ENCODE peak calls at places on chromosomes 13 and 19, in four cellular contexts. One of them, this sample, is unnamed.

GRCh38 chr19:51760811-51761356 is at the start of gene FPR2:
- DNase-seq in BJ: no peak
- DNase-seq in foreskin fibroblast: no peak
- DNase-seq in psoas muscle: no peak
- DNase-seq in this sample: no peak

GRCh38 chr19:46958542-46958941 is 61.1 kb upstream of the NPAS1 start:
- DNase-seq in foreskin fibroblast: peak
- DNase-seq in psoas muscle: no peak
- DNase-seq in BJ: peak
- DNase-seq in this sample: no peak

GRCh38 chr19:50657222-50657669 is 8.0 kb downstream of the C19orf81 start:
- DNase-seq in foreskin fibroblast: no peak
- DNase-seq in psoas muscle: no peak
- DNase-seq in BJ: no peak
- DNase-seq in this sample: no peak

GRCh38 chr13:72757792-72758535 is 23.7 kb downstream of the DIS3 start:
- DNase-seq in BJ: no peak
- DNase-seq in psoas muscle: no peak
- DNase-seq in foreskin fibroblast: no peak
- DNase-seq in this sample: no peak

GRCh38 chr13:67071918-67072598 is 158.1 kb downstream of the PCDH9 start:
- DNase-seq in BJ: no peak
- DNase-seq in foreskin fibroblast: no peak
- DNase-seq in psoas muscle: no peak
- DNase-seq in this sample: no peak

GRCh38 chr13:95494082-95494681 is 58.3 kb upstream of the CLDN10 start:
- DNase-seq in psoas muscle: no peak
- DNase-seq in BJ: peak
- DNase-seq in foreskin fibroblast: peak
- DNase-seq in this sample: peak

GRCh38 chr19:58182577-58182988 is 278 bp upstream of the ZNF274 start:
- DNase-seq in BJ: no peak
- DNase-seq in foreskin fibroblast: no peak
- DNase-seq in psoas muscle: no peak
- DNase-seq in this sample: peak

GRCh38 chr13:99067160-99067985 is 89.5 kb upstream of the DOCK9 start:
- DNase-seq in foreskin fibroblast: peak
- DNase-seq in psoas muscle: no peak
- DNase-seq in BJ: peak
- DNase-seq in this sample: peak

GRCh38 chr13:35475131-35475959 is 1.1 kb downstream of the MAB21L1 start:
- DNase-seq in foreskin fibroblast: peak
- DNase-seq in psoas muscle: peak
- DNase-seq in BJ: no peak
- DNase-seq in this sample: no peak

GRCh38 chr13:31913459-31913858 is 118.1 kb upstream of the FRY start:
- DNase-seq in psoas muscle: no peak
- DNase-seq in foreskin fibroblast: peak
- DNase-seq in BJ: no peak
- DNase-seq in this sample: peak

GRCh38 chr13:103758222-103758621 is 692.0 kb upstream of the SLC10A2 start:
- DNase-seq in BJ: no peak
- DNase-seq in psoas muscle: no peak
- DNase-seq in foreskin fibroblast: no peak
- DNase-seq in this sample: no peak

GRCh38 chr13:63517376-63517775 is 2101.7 kb upstream of the PCDH20 start:
- DNase-seq in foreskin fibroblast: peak
- DNase-seq in psoas muscle: no peak
- DNase-seq in BJ: peak
- DNase-seq in this sample: peak

GRCh38 chr19:49878744-49879070 is 1.2 kb downstream of the TBC1D17 start:
- DNase-seq in BJ: no peak
- DNase-seq in psoas muscle: no peak
- DNase-seq in foreskin fibroblast: no peak
- DNase-seq in this sample: no peak

GRCh38 chr19:9849786-9850185 is 14.7 kb downstream of the PIN1 start:
- DNase-seq in foreskin fibroblast: no peak
- DNase-seq in BJ: no peak
- DNase-seq in psoas muscle: no peak
- DNase-seq in this sample: no peak

GRCh38 chr13:112883241-112883945 is 85.6 kb upstream of the MCF2L start:
- DNase-seq in psoas muscle: no peak
- DNase-seq in BJ: no peak
- DNase-seq in foreskin fibroblast: no peak
- DNase-seq in this sample: no peak

GRCh38 chr19:41872775-41873647 is 4.1 kb upstream of the CD79A start:
- DNase-seq in BJ: no peak
- DNase-seq in psoas muscle: peak
- DNase-seq in foreskin fibroblast: peak
- DNase-seq in this sample: no peak

GRCh38 chr19:8028951-8029491 is 23.5 kb upstream of the CCL25 start:
- DNase-seq in BJ: no peak
- DNase-seq in foreskin fibroblast: no peak
- DNase-seq in psoas muscle: no peak
- DNase-seq in this sample: no peak

GRCh38 chr19:49222528-49222927 is 64.9 kb downstream of the TRPM4 start:
- DNase-seq in foreskin fibroblast: no peak
- DNase-seq in psoas muscle: no peak
- DNase-seq in BJ: no peak
- DNase-seq in this sample: no peak

GRCh38 chr19:48596237-48596636 is 10.3 kb upstream of the SPACA4 start:
- DNase-seq in psoas muscle: no peak
- DNase-seq in BJ: no peak
- DNase-seq in foreskin fibroblast: no peak
- DNase-seq in this sample: no peak

GRCh38 chr19:43777163-43777700 is 3.5 kb downstream of the KCNN4 start:
- DNase-seq in BJ: no peak
- DNase-seq in foreskin fibroblast: no peak
- DNase-seq in psoas muscle: no peak
- DNase-seq in this sample: no peak

GRCh38 chr19:49150106-49150943 is 4.9 kb downstream of the HRC start:
- DNase-seq in psoas muscle: peak
- DNase-seq in foreskin fibroblast: peak
- DNase-seq in BJ: no peak
- DNase-seq in this sample: peak

DNA sequence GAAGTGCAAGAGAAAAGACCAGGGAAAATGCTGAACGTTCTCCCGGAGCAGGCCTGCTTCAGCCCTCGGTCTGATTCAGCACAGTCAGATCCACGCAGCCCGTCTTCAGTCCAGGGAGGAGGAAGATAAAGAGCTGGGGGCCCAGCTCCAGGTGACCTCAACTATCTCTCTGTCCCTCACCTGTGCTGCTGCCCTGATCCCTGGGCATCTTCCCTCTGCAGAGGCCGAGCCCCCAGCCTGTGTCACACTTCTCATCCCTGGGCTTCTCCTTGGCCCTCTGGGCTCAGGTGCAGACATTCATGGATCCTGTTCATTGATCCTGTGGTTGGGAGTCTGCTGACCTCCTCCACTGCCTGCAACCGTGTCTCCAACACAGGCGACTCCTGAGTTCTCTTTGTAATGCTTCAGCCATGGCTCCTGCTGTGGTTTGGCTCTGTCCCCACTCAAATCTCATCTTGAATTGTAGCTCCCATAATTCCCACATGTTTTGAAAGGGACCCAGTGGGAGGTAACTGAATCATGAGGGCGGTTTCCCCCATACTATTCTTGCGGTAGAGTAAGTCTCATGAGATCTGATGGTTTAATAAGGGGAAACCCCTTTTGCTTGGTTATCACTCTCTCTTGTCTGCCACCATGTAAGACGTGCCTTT is 27.9 kb downstream of the COL4A2 start:
- DNase-seq in foreskin fibroblast: no peak
- DNase-seq in BJ: no peak
- DNase-seq in psoas muscle: no peak
- DNase-seq in this sample: no peak
- H3K4me3 ChIP-seq in foreskin fibroblast: no peak
- H3K4me3 ChIP-seq in BJ: no peak
- H3K4me3 ChIP-seq in psoas muscle: no peak
- H3K4me3 ChIP-seq in this sample: no peak

GRCh38 chr13:97245011-97245410 is 22.9 kb downstream of the MBNL2 start:
- DNase-seq in foreskin fibroblast: no peak
- DNase-seq in BJ: no peak
- DNase-seq in psoas muscle: no peak
- DNase-seq in this sample: no peak

GRCh38 chr13:97241761-97242160 is 19.6 kb downstream of the MBNL2 start:
- DNase-seq in psoas muscle: no peak
- DNase-seq in BJ: no peak
- DNase-seq in foreskin fibroblast: no peak
- DNase-seq in this sample: no peak

GRCh38 chr13:97242755-97243497 is 20.8 kb downstream of the MBNL2 start:
- DNase-seq in psoas muscle: peak
- DNase-seq in foreskin fibroblast: no peak
- DNase-seq in BJ: no peak
- DNase-seq in this sample: no peak

GRCh38 chr13:97246596-97246995 is 24.5 kb downstream of the MBNL2 start:
- DNase-seq in psoas muscle: no peak
- DNase-seq in foreskin fibroblast: no peak
- DNase-seq in BJ: no peak
- DNase-seq in this sample: no peak

GRCh38 chr13:97243915-97244820 is 22.0 kb downstream of the MBNL2 start:
- DNase-seq in BJ: no peak
- DNase-seq in psoas muscle: no peak
- DNase-seq in foreskin fibroblast: no peak
- DNase-seq in this sample: no peak
- TF ChIP-seq CTCF in BJ: no peak
- TF ChIP-seq CTCF in psoas muscle: no peak
- TF ChIP-seq CTCF in foreskin fibroblast: no peak
- TF ChIP-seq CTCF in this sample: no peak

DNA sequence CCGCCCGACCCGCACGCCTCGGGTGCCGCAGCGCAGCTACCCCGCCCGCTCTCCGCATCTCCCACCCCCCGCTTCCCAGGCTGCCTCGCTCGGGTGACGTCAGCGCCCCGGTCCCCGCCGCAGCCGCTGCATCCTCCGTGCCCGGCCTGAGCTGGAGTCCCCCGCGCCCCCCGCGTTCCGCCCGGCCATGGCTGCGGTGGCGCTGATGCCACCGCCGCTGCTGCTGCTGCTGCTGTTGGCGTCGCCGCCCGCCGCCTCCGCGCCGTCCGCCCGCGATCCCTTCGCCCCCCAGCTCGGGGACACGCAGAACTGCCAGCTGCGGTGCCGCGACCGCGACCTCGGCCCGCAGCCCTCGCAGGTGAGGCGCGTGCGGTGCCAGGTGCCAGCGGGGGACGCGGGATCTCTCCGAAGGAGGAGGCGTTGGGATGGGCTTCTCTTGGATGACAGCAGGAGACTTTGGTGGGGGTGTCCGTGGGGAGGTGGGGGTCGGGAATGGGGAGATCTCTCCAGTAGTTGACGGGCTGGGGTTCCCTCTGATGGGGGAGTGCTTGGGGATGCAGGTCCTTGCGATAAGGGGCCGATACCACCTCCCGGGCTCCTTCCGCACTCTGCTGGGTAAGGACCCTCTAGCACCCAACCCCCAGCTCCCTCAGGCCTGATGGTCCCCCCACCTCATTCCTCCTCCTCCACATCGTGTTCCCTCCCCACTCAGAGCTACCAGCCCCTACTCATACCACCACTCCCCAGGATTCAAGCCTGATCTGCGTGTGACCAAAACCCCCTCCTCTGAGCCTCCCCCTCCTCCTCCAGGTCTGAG is at the start of gene TMEM59L:
- DNase-seq in foreskin fibroblast: no peak
- DNase-seq in psoas muscle: no peak
- DNase-seq in BJ: no peak
- DNase-seq in this sample: no peak
- H3K4me3 ChIP-seq in foreskin fibroblast: peak
- H3K4me3 ChIP-seq in psoas muscle: peak
- H3K4me3 ChIP-seq in BJ: peak
- H3K4me3 ChIP-seq in this sample: peak

GRCh38 chr19:20470345-20471119 is 95.0 kb downstream of the ZNF737 start:
- DNase-seq in foreskin fibroblast: no peak
- DNase-seq in psoas muscle: no peak
- DNase-seq in BJ: no peak
- DNase-seq in this sample: no peak

GRCh38 chr19:20471441-20471840 is 94.1 kb downstream of the ZNF737 start:
- DNase-seq in foreskin fibroblast: no peak
- DNase-seq in BJ: no peak
- DNase-seq in psoas muscle: no peak
- DNase-seq in this sample: no peak

DNA sequence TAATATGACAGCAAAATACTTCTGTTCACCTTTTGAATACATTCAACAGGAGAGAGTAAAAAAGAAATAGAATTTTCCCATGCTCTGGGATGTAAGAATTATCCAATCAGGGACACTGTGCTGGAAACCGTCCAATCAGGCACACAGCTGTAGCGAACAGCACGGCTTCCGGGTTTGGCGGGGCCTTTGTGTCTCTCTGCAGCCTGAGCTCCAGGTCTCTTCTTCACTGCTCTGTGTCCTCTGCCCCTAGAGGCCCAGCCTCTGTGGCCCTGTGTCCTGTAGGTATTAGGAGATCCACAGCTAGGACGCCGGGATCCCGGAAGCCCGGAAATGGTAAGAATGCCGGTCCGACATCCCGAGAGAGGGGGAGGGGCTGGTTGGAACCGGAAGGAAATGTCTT is 92.7 kb downstream of the ZNF737 start:
- DNase-seq in BJ: no peak
- DNase-seq in psoas muscle: no peak
- DNase-seq in foreskin fibroblast: no peak
- DNase-seq in this sample: no peak
- TF ChIP-seq CTCF in BJ: no peak
- TF ChIP-seq CTCF in psoas muscle: no peak
- TF ChIP-seq CTCF in foreskin fibroblast: no peak
- TF ChIP-seq CTCF in this sample: no peak

DNA sequence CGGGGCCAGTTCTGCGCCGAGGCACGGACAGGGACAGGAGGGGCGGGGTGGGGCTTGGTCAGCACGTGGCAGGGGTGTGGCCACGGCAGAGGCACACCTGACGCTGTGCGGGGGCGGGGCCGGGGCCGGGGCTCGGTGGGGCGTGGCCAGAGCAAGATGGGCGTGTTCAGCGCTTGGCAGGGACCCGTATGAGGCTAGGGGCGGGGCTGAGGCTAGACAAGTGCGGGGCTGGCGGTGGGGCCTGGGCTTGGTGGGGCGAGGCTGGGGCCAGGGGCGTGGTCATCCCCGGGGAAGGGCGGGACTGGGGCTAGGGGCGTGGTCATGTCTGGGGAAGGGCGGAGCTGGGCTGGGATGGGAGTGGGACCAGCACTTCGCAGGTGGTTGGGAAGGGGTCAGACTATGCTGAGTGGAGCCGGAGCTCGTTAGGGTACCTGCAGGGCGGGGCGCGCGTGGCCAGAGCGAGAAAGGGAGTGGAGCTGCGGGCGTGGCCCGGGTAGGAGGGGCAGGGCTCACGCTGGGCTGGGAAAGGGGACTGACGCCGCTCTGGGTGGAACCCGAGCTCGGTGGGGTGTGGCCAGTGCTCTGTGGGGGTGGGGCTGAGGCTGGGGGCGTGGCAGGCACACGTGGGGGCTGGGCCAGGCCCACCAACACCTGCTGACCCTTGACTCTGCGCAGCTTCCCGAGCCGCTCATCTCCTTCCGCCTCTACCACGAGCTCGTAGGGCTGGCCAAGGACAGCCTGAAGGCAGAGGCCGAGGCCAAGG is 12.8 kb downstream of the POLR2E start:
- DNase-seq in BJ: no peak
- DNase-seq in psoas muscle: no peak
- DNase-seq in foreskin fibroblast: no peak
- DNase-seq in this sample: no peak
- H3K4me3 ChIP-seq in BJ: peak
- H3K4me3 ChIP-seq in psoas muscle: peak
- H3K4me3 ChIP-seq in foreskin fibroblast: no peak
- H3K4me3 ChIP-seq in this sample: no peak